ENCODE peak calls at places on chromosomes 12 and 14, in ten cellular contexts. One of them, this sample, is unnamed.

GRCh38 chr12:115553622-115554021 is 723.9 kb downstream of the MED13L start:
- DNase-seq in transverse colon: no peak
- DNase-seq in ovary: no peak
- DNase-seq in hepatocyte: no peak
- DNase-seq in esophagus muscularis mucosa: no peak
- DNase-seq in CD8-positive, alpha-beta memory T cell: no peak
- DNase-seq in H9: no peak
- DNase-seq in astrocyte: no peak
- DNase-seq in endothelial cell of umbilical vein: no peak
- DNase-seq in testis: no peak
- DNase-seq in this sample: no peak

GRCh38 chr12:76455582-76456345 is 103.8 kb downstream of the OSBPL8 start:
- DNase-seq in H9: no peak
- DNase-seq in hepatocyte: peak; percentile 79
- DNase-seq in testis: no peak
- DNase-seq in transverse colon: no peak
- DNase-seq in astrocyte: peak; percentile 90
- DNase-seq in ovary: no peak
- DNase-seq in esophagus muscularis mucosa: no peak
- DNase-seq in endothelial cell of umbilical vein: peak; percentile 82
- DNase-seq in CD8-positive, alpha-beta memory T cell: no peak
- DNase-seq in this sample: no peak

GRCh38 chr14:92473261-92473946 is 40.2 kb upstream of the RIN3 start:
- DNase-seq in astrocyte: peak; percentile 20
- DNase-seq in ovary: peak; percentile 40
- DNase-seq in esophagus muscularis mucosa: no peak
- DNase-seq in transverse colon: peak; percentile 16
- DNase-seq in CD8-positive, alpha-beta memory T cell: no peak
- DNase-seq in hepatocyte: no peak
- DNase-seq in testis: peak; percentile 15
- DNase-seq in endothelial cell of umbilical vein: no peak
- DNase-seq in H9: no peak
- DNase-seq in this sample: no peak

GRCh38 chr14:91509083-91509877 is 830 bp downstream of the PPP4R3A start:
- DNase-seq in esophagus muscularis mucosa: no peak
- DNase-seq in testis: peak; percentile 50
- DNase-seq in ovary: peak; percentile 52
- DNase-seq in transverse colon: peak; percentile 38
- DNase-seq in astrocyte: no peak
- DNase-seq in H9: peak; percentile 37
- DNase-seq in hepatocyte: peak; percentile 54
- DNase-seq in CD8-positive, alpha-beta memory T cell: no peak
- DNase-seq in endothelial cell of umbilical vein: peak; percentile 31
- DNase-seq in this sample: no peak

GRCh38 chr12:101594700-101595099 is at the start of gene MYBPC1:
- DNase-seq in CD8-positive, alpha-beta memory T cell: no peak
- DNase-seq in ovary: no peak
- DNase-seq in esophagus muscularis mucosa: no peak
- DNase-seq in H9: peak; percentile 43
- DNase-seq in transverse colon: no peak
- DNase-seq in endothelial cell of umbilical vein: no peak
- DNase-seq in astrocyte: no peak
- DNase-seq in hepatocyte: no peak
- DNase-seq in testis: no peak
- DNase-seq in this sample: no peak

GRCh38 chr12:44159870-44160269 is 324.0 kb downstream of the TMEM117 start:
- DNase-seq in CD8-positive, alpha-beta memory T cell: no peak
- DNase-seq in hepatocyte: no peak
- DNase-seq in testis: no peak
- DNase-seq in esophagus muscularis mucosa: no peak
- DNase-seq in ovary: no peak
- DNase-seq in endothelial cell of umbilical vein: no peak
- DNase-seq in H9: no peak
- DNase-seq in astrocyte: no peak
- DNase-seq in transverse colon: no peak
- DNase-seq in this sample: no peak

GRCh38 chr12:101935769-101936741 is 58.7 kb downstream of the DRAM1 start:
- DNase-seq in ovary: peak; percentile 38
- DNase-seq in hepatocyte: peak; percentile 62
- DNase-seq in CD8-positive, alpha-beta memory T cell: no peak
- DNase-seq in esophagus muscularis mucosa: no peak
- DNase-seq in testis: peak; percentile 67
- DNase-seq in transverse colon: peak; percentile 24
- DNase-seq in astrocyte: peak; percentile 97
- DNase-seq in H9: no peak
- DNase-seq in endothelial cell of umbilical vein: peak; percentile 64
- DNase-seq in this sample: no peak

GRCh38 chr12:75883241-75883640 is 148.3 kb downstream of the PHLDA1 start:
- DNase-seq in H9: no peak
- DNase-seq in testis: no peak
- DNase-seq in astrocyte: no peak
- DNase-seq in esophagus muscularis mucosa: no peak
- DNase-seq in hepatocyte: no peak
- DNase-seq in endothelial cell of umbilical vein: no peak
- DNase-seq in ovary: no peak
- DNase-seq in CD8-positive, alpha-beta memory T cell: no peak
- DNase-seq in transverse colon: no peak
- DNase-seq in this sample: no peak

GRCh38 chr14:65431951-65432350 is 19.4 kb downstream of the FUT8 start:
- DNase-seq in hepatocyte: no peak
- DNase-seq in CD8-positive, alpha-beta memory T cell: no peak
- DNase-seq in astrocyte: peak; percentile 71
- DNase-seq in ovary: no peak
- DNase-seq in H9: no peak
- DNase-seq in transverse colon: no peak
- DNase-seq in esophagus muscularis mucosa: no peak
- DNase-seq in testis: no peak
- DNase-seq in endothelial cell of umbilical vein: no peak
- DNase-seq in this sample: no peak

GRCh38 chr12:107318804-107319535 is 225.6 kb upstream of the CRY1 start:
- DNase-seq in transverse colon: peak; percentile 11
- DNase-seq in CD8-positive, alpha-beta memory T cell: no peak
- DNase-seq in ovary: no peak
- DNase-seq in testis: peak; percentile 18
- DNase-seq in endothelial cell of umbilical vein: peak; percentile 48
- DNase-seq in H9: peak; percentile 58
- DNase-seq in hepatocyte: peak; percentile 42
- DNase-seq in astrocyte: peak; percentile 72
- DNase-seq in esophagus muscularis mucosa: no peak
- DNase-seq in this sample: no peak

GRCh38 chr14:96564389-96564788 is 62.2 kb downstream of the PAPOLA start:
- DNase-seq in endothelial cell of umbilical vein: no peak
- DNase-seq in astrocyte: no peak
- DNase-seq in H9: no peak
- DNase-seq in CD8-positive, alpha-beta memory T cell: no peak
- DNase-seq in transverse colon: no peak
- DNase-seq in ovary: no peak
- DNase-seq in esophagus muscularis mucosa: no peak
- DNase-seq in hepatocyte: no peak
- DNase-seq in testis: no peak
- DNase-seq in this sample: no peak

GRCh38 chr12:96108321-96108720 is 72.9 kb upstream of the LTA4H start:
- DNase-seq in hepatocyte: no peak
- DNase-seq in astrocyte: no peak
- DNase-seq in endothelial cell of umbilical vein: peak; percentile 82
- DNase-seq in transverse colon: peak; percentile 59
- DNase-seq in H9: peak; percentile 47
- DNase-seq in testis: no peak
- DNase-seq in esophagus muscularis mucosa: no peak
- DNase-seq in CD8-positive, alpha-beta memory T cell: no peak
- DNase-seq in ovary: no peak
- DNase-seq in this sample: no peak

GRCh38 chr12:47753021-47754001 is 5.4 kb downstream of the RAPGEF3 start:
- DNase-seq in transverse colon: peak; percentile 76
- DNase-seq in astrocyte: no peak
- DNase-seq in endothelial cell of umbilical vein: peak; percentile 73
- DNase-seq in hepatocyte: no peak
- DNase-seq in esophagus muscularis mucosa: no peak
- DNase-seq in ovary: no peak
- DNase-seq in CD8-positive, alpha-beta memory T cell: no peak
- DNase-seq in H9: peak; percentile 94
- DNase-seq in testis: no peak
- DNase-seq in this sample: peak; percentile 22

GRCh38 chr14:52043690-52044089 is 25.2 kb downstream of the NID2 start:
- DNase-seq in testis: peak; percentile 43
- DNase-seq in ovary: no peak
- DNase-seq in endothelial cell of umbilical vein: peak; percentile 37
- DNase-seq in astrocyte: no peak
- DNase-seq in esophagus muscularis mucosa: peak; percentile 89
- DNase-seq in H9: peak; percentile 74
- DNase-seq in CD8-positive, alpha-beta memory T cell: peak; percentile 30
- DNase-seq in hepatocyte: peak; percentile 52
- DNase-seq in transverse colon: peak; percentile 49
- DNase-seq in this sample: no peak

GRCh38 chr14:72616811-72617210 is 277.1 kb downstream of the DPF3 start:
- DNase-seq in CD8-positive, alpha-beta memory T cell: no peak
- DNase-seq in testis: no peak
- DNase-seq in hepatocyte: no peak
- DNase-seq in esophagus muscularis mucosa: peak; percentile 88
- DNase-seq in ovary: no peak
- DNase-seq in astrocyte: no peak
- DNase-seq in transverse colon: no peak
- DNase-seq in endothelial cell of umbilical vein: no peak
- DNase-seq in H9: no peak
- DNase-seq in this sample: no peak
- H3K27ac ChIP-seq in CD8-positive, alpha-beta memory T cell: no peak overlapping the region
- H3K27ac ChIP-seq in testis: peak overlapping the region; percentile 5
- H3K27ac ChIP-seq in hepatocyte: no peak overlapping the region
- H3K27ac ChIP-seq in esophagus muscularis mucosa: peak overlapping the region; percentile 50
- H3K27ac ChIP-seq in ovary: peak overlapping the region; percentile 44
- H3K27ac ChIP-seq in astrocyte: peak overlapping the region; percentile 60
- H3K27ac ChIP-seq in transverse colon: no peak overlapping the region
- H3K27ac ChIP-seq in endothelial cell of umbilical vein: peak overlapping the region; percentile 80
- H3K27ac ChIP-seq in H9: no peak overlapping the region
- H3K27ac ChIP-seq in this sample: no peak overlapping the region

DNA sequence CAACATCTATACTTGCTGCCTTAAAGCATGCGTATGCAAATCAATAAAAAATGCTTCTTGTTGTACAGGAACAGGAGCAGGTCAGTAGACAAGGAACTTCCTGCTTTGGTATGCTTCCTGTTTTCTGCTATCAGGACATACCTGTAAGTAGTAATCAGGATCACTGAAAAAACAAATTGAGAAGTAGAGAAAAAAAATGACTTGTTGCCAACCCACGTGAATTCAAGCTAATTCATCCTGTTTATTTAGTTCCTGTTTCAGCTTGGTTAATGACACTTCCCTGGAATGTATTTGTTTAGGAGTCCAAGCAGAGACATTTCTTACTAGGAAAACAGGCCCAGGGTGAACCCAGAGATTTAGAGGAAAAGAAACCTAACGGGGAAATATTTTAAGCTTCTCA is 124.3 kb downstream of the PAWR start:
- DNase-seq in endothelial cell of umbilical vein: peak; percentile 89
- DNase-seq in CD8-positive, alpha-beta memory T cell: no peak
- DNase-seq in H9: no peak
- DNase-seq in esophagus muscularis mucosa: no peak
- DNase-seq in hepatocyte: no peak
- DNase-seq in ovary: no peak
- DNase-seq in astrocyte: peak; percentile 39
- DNase-seq in testis: no peak
- DNase-seq in transverse colon: no peak
- DNase-seq in this sample: no peak
- H3K27ac ChIP-seq in endothelial cell of umbilical vein: peak overlapping the region; percentile 65
- H3K27ac ChIP-seq in CD8-positive, alpha-beta memory T cell: no peak overlapping the region
- H3K27ac ChIP-seq in H9: no peak overlapping the region
- H3K27ac ChIP-seq in esophagus muscularis mucosa: no peak overlapping the region
- H3K27ac ChIP-seq in hepatocyte: peak overlapping the region; percentile 70
- H3K27ac ChIP-seq in ovary: no peak overlapping the region
- H3K27ac ChIP-seq in astrocyte: no peak overlapping the region
- H3K27ac ChIP-seq in testis: peak overlapping the region; percentile 39
- H3K27ac ChIP-seq in transverse colon: peak overlapping the region; percentile 54
- H3K27ac ChIP-seq in this sample: no peak overlapping the region

GRCh38 chr14:99976021-99976420 is 89.2 kb upstream of the EVL start:
- DNase-seq in esophagus muscularis mucosa: no peak
- DNase-seq in H9: no peak
- DNase-seq in endothelial cell of umbilical vein: no peak
- DNase-seq in astrocyte: no peak
- DNase-seq in ovary: no peak
- DNase-seq in hepatocyte: no peak
- DNase-seq in CD8-positive, alpha-beta memory T cell: no peak
- DNase-seq in transverse colon: no peak
- DNase-seq in testis: no peak
- DNase-seq in this sample: no peak
- H3K27ac ChIP-seq in esophagus muscularis mucosa: no peak overlapping the region
- H3K27ac ChIP-seq in H9: no peak overlapping the region
- H3K27ac ChIP-seq in endothelial cell of umbilical vein: no peak overlapping the region
- H3K27ac ChIP-seq in astrocyte: no peak overlapping the region
- H3K27ac ChIP-seq in ovary: no peak overlapping the region
- H3K27ac ChIP-seq in hepatocyte: no peak overlapping the region
- H3K27ac ChIP-seq in CD8-positive, alpha-beta memory T cell: no peak overlapping the region
- H3K27ac ChIP-seq in transverse colon: no peak overlapping the region
- H3K27ac ChIP-seq in testis: no peak overlapping the region
- H3K27ac ChIP-seq in this sample: no peak overlapping the region

GRCh38 chr12:53198470-53199110 is 8.5 kb downstream of the ITGB7 start:
- DNase-seq in esophagus muscularis mucosa: no peak
- DNase-seq in endothelial cell of umbilical vein: no peak
- DNase-seq in CD8-positive, alpha-beta memory T cell: no peak
- DNase-seq in H9: no peak
- DNase-seq in hepatocyte: no peak
- DNase-seq in transverse colon: no peak
- DNase-seq in astrocyte: no peak
- DNase-seq in ovary: no peak
- DNase-seq in testis: no peak
- DNase-seq in this sample: no peak

GRCh38 chr12:53197011-53197640 is 9.9 kb downstream of the ITGB7 start:
- DNase-seq in esophagus muscularis mucosa: no peak
- DNase-seq in CD8-positive, alpha-beta memory T cell: no peak
- DNase-seq in H9: no peak
- DNase-seq in hepatocyte: no peak
- DNase-seq in testis: no peak
- DNase-seq in endothelial cell of umbilical vein: no peak
- DNase-seq in ovary: no peak
- DNase-seq in transverse colon: no peak
- DNase-seq in astrocyte: no peak
- DNase-seq in this sample: no peak

GRCh38 chr12:53195516-53196420 is 11.3 kb downstream of the ITGB7 start:
- DNase-seq in esophagus muscularis mucosa: no peak
- DNase-seq in transverse colon: no peak
- DNase-seq in CD8-positive, alpha-beta memory T cell: no peak
- DNase-seq in endothelial cell of umbilical vein: no peak
- DNase-seq in ovary: no peak
- DNase-seq in testis: no peak
- DNase-seq in H9: no peak
- DNase-seq in hepatocyte: no peak
- DNase-seq in astrocyte: no peak
- DNase-seq in this sample: no peak

GRCh38 chr12:53194973-53195372 is 12.1 kb downstream of the ITGB7 start:
- DNase-seq in astrocyte: no peak
- DNase-seq in hepatocyte: no peak
- DNase-seq in CD8-positive, alpha-beta memory T cell: no peak
- DNase-seq in ovary: no peak
- DNase-seq in esophagus muscularis mucosa: no peak
- DNase-seq in endothelial cell of umbilical vein: no peak
- DNase-seq in H9: no peak
- DNase-seq in transverse colon: no peak
- DNase-seq in testis: no peak
- DNase-seq in this sample: no peak

DNA sequence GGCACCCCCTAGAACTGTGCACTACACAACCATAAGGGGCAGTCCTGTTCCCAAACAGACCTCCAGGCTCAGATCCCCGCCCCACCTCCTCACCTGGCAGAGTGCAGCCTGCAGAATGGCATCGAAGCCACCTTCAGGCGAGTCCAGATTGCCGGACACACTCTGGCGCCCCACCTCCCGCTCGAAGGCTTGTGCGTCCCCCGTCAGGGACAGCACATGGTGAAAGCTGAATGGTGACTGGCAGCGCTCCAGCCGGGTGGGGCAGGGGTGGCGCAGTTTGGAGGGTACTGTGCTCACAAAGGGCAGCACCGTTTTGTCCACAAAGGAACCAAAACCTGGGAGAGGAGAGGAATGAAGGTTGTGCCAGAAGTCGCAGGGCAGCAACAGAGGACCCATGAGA is 10.6 kb downstream of the ITGB7 start:
- DNase-seq in esophagus muscularis mucosa: no peak
- DNase-seq in transverse colon: no peak
- DNase-seq in hepatocyte: no peak
- DNase-seq in astrocyte: no peak
- DNase-seq in H9: no peak
- DNase-seq in ovary: no peak
- DNase-seq in testis: no peak
- DNase-seq in CD8-positive, alpha-beta memory T cell: no peak
- DNase-seq in endothelial cell of umbilical vein: no peak
- DNase-seq in this sample: no peak
- H3K27ac ChIP-seq in esophagus muscularis mucosa: no peak overlapping the region
- H3K27ac ChIP-seq in transverse colon: no peak overlapping the region
- H3K27ac ChIP-seq in hepatocyte: no peak overlapping the region
- H3K27ac ChIP-seq in astrocyte: no peak overlapping the region
- H3K27ac ChIP-seq in H9: no peak overlapping the region
- H3K27ac ChIP-seq in ovary: no peak overlapping the region
- H3K27ac ChIP-seq in testis: no peak overlapping the region
- H3K27ac ChIP-seq in CD8-positive, alpha-beta memory T cell: no peak overlapping the region
- H3K27ac ChIP-seq in endothelial cell of umbilical vein: no peak overlapping the region
- H3K27ac ChIP-seq in this sample: no peak overlapping the region

This sample was measured in substantia nigra.